ENCODE peak calls at places on chromosomes 7 and 10, in seven cellular contexts. G, Z, E, W, V, C and B are unnamed samples.

GRCh38 chr7:106071356-106071998 is 40.6 kb downstream of the SYPL1 start:
- DNase-seq in C (peak), E (peak), G (peak), Z (no peak), W (peak), V (no peak), B (peak)

GRCh38 chr7:76409537-76409936 is at the start of gene SSC4D:
- DNase-seq in C (no peak), G (no peak), V (peak), Z (no peak), W (no peak), E (no peak), B (no peak)

GRCh38 chr7:122887198-122887597 is 938 bp upstream of the CADPS2 start:
- DNase-seq in W (peak), Z (peak), E (peak), V (peak), G (no peak), C (peak), B (no peak)

GRCh38 chr10:119655566-119656001 is 4.4 kb downstream of the BAG3 start:
- DNase-seq in V (no peak), E (no peak), W (peak), G (no peak), Z (peak), C (no peak), B (no peak)

GRCh38 chr7:121499526-121500123 is 103.5 kb upstream of the FAM3C start:
- DNase-seq in E (no peak), C (no peak), W (no peak), Z (no peak), V (no peak), G (no peak), B (no peak)

GRCh38 chr10:34474060-34474376 is 341.1 kb downstream of the PARD3 start:
- DNase-seq in W (no peak), G (no peak), E (no peak), V (no peak), Z (no peak), C (no peak), B (no peak)

GRCh38 chr7:34087892-34088891 is 182.9 kb downstream of the BMPER start:
- DNase-seq in V (peak), G (no peak), C (no peak), E (no peak), W (peak), Z (no peak), B (no peak)

GRCh38 chr7:134777908-134778580 is 1.4 kb upstream of the CALD1 start:
- DNase-seq in G (no peak), Z (no peak), E (no peak), V (no peak), C (no peak), W (no peak), B (no peak)

GRCh38 chr10:22429146-22429545 is 83.8 kb downstream of the SPAG6 start:
- DNase-seq in Z (no peak), E (no peak), V (no peak), W (no peak), C (no peak), G (no peak), B (no peak)

GRCh38 chr10:130575756-130576285 is 439.6 kb downstream of the GLRX3 start:
- DNase-seq in Z (no peak), V (no peak), E (no peak), C (no peak), G (peak), W (no peak), B (no peak)

GRCh38 chr7:140650367-140650766 is 9.8 kb upstream of the DENND2A start:
- DNase-seq in W (no peak), E (peak), V (no peak), Z (peak), G (no peak), C (no peak), B (no peak)

GRCh38 chr7:79461660-79462059 is 8.2 kb upstream of the MAGI2 start:
- DNase-seq in C (no peak), Z (no peak), W (no peak), V (no peak), G (no peak), E (no peak), B (no peak)

GRCh38 chr7:75756340-75757297 is 15.4 kb downstream of the CCL26 start:
- DNase-seq in V (peak), E (no peak), W (peak), Z (no peak), G (no peak), C (no peak), B (no peak)

GRCh38 chr7:96177353-96177752 is 144.5 kb downstream of the SLC25A13 start:
- DNase-seq in E (no peak), C (no peak), G (no peak), V (no peak), W (no peak), Z (no peak), B (no peak)

GRCh38 chr7:96179341-96179740 is 142.6 kb downstream of the SLC25A13 start:
- DNase-seq in C (no peak), Z (no peak), V (no peak), W (no peak), G (no peak), E (no peak), B (no peak)

GRCh38 chr7:96178581-96178980 is 143.3 kb downstream of the SLC25A13 start:
- DNase-seq in V (no peak), Z (no peak), G (no peak), C (no peak), W (no peak), E (no peak), B (no peak)

GRCh38 chr7:96181174-96181573 is 140.7 kb downstream of the SLC25A13 start:
- DNase-seq in W (no peak), E (no peak), V (no peak), C (no peak), G (no peak), Z (no peak), B (no peak)

GRCh38 chr7:96179863-96180262 is 142.0 kb downstream of the SLC25A13 start:
- DNase-seq in Z (no peak), G (no peak), W (no peak), E (no peak), V (no peak), C (no peak), B (no peak)
- TF ChIP-seq CTCF in Z (no peak), G (peak), W (peak), E (no peak), V (no peak), C (no peak), B (no peak)

GRCh38 chr10:31011660-31012022 is 20.0 kb downstream of the ZNF438 start:
- DNase-seq in Z (no peak), V (no peak), W (no peak), C (no peak), G (no peak), E (no peak), B (no peak)
- TF ChIP-seq CTCF in Z (no peak), V (no peak), W (no peak), C (no peak), G (no peak), E (no peak), B (no peak)

DNA sequence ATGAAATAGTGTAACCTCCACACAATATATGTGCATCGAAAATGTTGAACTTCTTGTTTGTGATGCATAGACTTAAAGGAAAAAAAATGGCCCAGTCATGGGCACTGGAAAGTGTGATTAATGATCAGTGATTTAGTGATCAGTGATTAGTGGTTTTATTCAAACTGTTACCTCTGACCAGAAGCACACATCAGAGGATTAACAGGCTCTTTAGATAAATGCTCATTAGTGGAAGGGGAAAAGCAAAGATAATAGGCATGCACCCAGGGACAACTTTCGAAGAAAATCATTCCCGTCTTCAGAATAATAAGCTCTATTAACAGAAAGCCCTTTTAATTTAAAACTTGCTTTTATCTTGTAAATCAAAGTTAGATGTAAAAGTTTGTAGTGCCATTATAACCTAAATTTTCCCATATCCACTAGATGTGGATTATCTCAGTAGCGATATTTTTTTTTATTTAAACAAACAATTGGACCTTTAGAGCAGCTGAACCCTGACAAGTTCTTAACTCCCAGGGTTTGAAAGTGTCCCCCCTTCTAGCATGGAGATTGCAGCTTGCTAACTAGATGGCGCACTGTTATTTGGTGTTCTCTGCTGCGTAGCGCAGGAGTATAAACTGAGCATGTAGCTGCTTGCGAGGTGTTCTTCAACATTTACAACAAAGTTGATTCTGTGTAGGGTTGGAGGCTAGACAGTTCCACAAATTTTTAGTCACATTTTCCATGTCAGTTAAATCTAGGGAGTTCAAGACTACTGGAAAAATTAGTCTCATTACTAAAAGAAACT is at the start of gene CREB5:
- DNase-seq in W (no peak), C (peak), G (no peak), E (no peak), Z (no peak), V (no peak), B (no peak)
- TF ChIP-seq CTCF in W (no peak), C (peak), G (peak), E (no peak), Z (no peak), V (peak), B (peak)

GRCh38 chr10:94349327-94349726 is 13.4 kb downstream of the NOC3L start:
- DNase-seq in C (no peak), E (no peak), V (no peak), W (no peak), Z (no peak), G (no peak), B (no peak)
- TF ChIP-seq CTCF in C (no peak), E (no peak), V (no peak), W (no peak), Z (no peak), G (peak), B (no peak)

GRCh38 chr10:49178489-49179471 is 9.4 kb downstream of the TMEM273 start:
- DNase-seq in Z (no peak), V (no peak), E (no peak), G (no peak), W (no peak), C (no peak), B (no peak)

GRCh38 chr10:49175587-49176309 is 12.4 kb downstream of the TMEM273 start:
- DNase-seq in V (no peak), C (no peak), G (peak), Z (no peak), W (no peak), E (peak), B (no peak)

GRCh38 chr10:49177391-49178355 is 10.5 kb downstream of the TMEM273 start:
- DNase-seq in E (no peak), G (no peak), V (no peak), W (no peak), C (peak), Z (no peak), B (peak)

GRCh38 chr10:49174926-49175500 is 13.2 kb downstream of the TMEM273 start:
- DNase-seq in E (no peak), G (no peak), C (no peak), W (no peak), V (no peak), Z (no peak), B (no peak)

GRCh38 chr10:49176310-49177268 is 11.6 kb downstream of the TMEM273 start:
- DNase-seq in V (no peak), Z (no peak), W (no peak), C (no peak), G (no peak), E (no peak), B (no peak)
- TF ChIP-seq CTCF in V (no peak), Z (no peak), W (no peak), C (no peak), G (no peak), E (no peak), B (peak)

DNA sequence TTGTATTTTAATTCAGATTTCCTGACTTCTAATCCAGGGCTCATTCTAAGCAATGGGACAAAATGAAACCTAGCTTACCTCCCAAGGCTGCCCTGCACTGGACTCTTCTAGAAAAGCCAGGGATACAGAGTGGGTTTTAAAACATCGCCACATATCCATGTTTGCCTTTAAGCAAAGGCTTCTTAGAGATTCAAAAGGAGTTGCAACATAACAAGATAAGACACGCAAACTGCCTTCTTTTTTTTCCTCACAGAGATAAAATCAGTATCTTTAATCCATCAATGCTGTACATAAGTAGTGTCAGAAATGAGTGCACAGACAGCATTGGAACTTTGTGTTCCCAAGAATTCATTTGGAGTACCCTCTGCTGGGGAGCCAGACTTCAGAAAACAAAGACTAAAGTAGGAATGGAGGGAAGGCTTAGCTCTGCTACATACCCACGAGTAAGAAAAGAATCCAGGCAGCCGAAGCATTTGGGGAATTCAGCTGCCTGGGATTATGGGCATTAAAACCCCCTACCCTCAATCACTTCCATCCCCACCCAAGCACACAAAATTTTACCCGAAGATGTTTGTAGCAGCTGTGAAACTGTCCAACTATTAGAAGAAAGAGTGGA is 427.8 kb downstream of the ARL4A start:
- DNase-seq in V (no peak), G (no peak), Z (no peak), W (no peak), E (no peak), C (no peak), B (no peak)
- TF ChIP-seq CTCF in V (no peak), G (peak), Z (no peak), W (no peak), E (no peak), C (no peak), B (no peak)

GRCh38 chr7:142874409-142874808 is 11.1 kb downstream of the TRPV6 start:
- DNase-seq in G (no peak), E (no peak), C (no peak), V (no peak), Z (no peak), W (no peak), B (no peak)

GRCh38 chr7:142874837-142875236 is 10.7 kb downstream of the TRPV6 start:
- DNase-seq in E (no peak), Z (no peak), W (no peak), C (no peak), V (no peak), G (no peak), B (no peak)

GRCh38 chr7:142873871-142874270 is 11.7 kb downstream of the TRPV6 start:
- DNase-seq in G (no peak), W (no peak), E (no peak), V (no peak), C (no peak), Z (no peak), B (no peak)

GRCh38 chr7:142872106-142872675 is 13.4 kb downstream of the TRPV6 start:
- DNase-seq in V (no peak), W (no peak), C (no peak), G (peak), Z (no peak), E (no peak), B (no peak)

DNA sequence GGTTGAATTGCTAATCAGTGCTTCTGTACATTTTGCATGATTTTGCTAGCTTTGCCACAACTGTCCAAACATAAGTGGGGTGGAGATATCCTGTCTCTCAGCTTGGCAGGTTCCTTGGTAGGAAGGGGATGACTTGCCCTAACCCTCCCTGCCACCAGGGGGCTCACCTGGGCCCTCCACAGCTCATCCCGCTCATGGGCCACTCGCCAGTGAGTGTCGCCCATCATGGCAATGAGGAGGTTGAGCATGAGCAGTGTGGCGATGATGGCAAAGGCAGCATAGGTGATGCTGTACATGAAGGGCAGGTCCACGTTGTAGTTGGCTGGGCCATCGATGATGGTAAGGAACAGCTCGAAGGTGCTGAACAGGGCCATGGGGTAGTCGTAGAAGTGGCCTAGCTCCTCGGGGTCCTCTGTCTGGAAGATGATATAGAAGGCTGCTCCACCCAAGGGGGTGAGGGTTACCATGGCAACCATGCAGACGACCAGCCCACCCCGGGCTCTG is 12.2 kb downstream of the TRPV6 start:
- DNase-seq in V (peak), W (peak), Z (no peak), C (peak), E (no peak), G (peak), B (no peak)
- TF ChIP-seq CTCF in V (peak), W (peak), Z (no peak), C (peak), E (peak), G (peak), B (peak)

DNA sequence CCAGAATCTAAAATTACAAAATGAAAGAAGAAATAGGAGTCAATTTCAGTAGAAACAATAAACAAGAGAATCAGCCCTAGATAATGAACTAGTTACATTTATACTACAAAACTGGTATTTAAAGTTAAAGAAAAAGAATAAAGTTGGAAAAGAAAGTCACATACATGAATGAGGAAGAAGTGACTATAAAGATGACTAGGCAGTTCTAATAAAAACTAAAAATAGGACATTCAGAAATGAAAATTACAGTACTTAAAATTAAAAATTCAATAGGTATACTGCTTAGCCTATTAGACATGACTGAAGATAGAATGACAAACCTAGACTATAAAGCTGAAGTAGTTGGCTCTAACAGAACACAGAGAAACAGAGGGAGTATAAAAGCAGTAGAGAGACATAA is 108.8 kb downstream of the AHR start:
- DNase-seq in C (no peak), W (no peak), Z (no peak), E (no peak), V (no peak), G (no peak), B (no peak)
- TF ChIP-seq CTCF in C (no peak), W (no peak), Z (no peak), E (no peak), V (no peak), G (no peak), B (no peak)